ENCODE peak calls at places on chromosomes 16 and 17, in nine cellular contexts. V is lower leg skin; A is NCI-H1092 treated with DMSO at 0.1 percent for 48 hours; E is activated CD4-positive, CD25-positive, alpha-beta regulatory T cell; G is SK-N-MC; B is NCI-H1105 treated with DMSO at 0.1 percent for 48 hours; H is tibial nerve; M is amygdala; S is stimulated activated naive CD8-positive, alpha-beta T cell treated with anti-CD3 and anti-CD28 coated beads, Interleukin-15, amount 100 ng/mL, for 72 hours. K is an unnamed sample.

GRCh38 chr16:72986011-72986410 is 61.9 kb downstream of the ZFHX3 start:
- DNase-seq in V (peak), A (no peak), E (no peak), G (no peak), B (no peak), H (peak), M (no peak), S (no peak), K (no peak)

GRCh38 chr17:39719966-39720365 is 10.4 kb downstream of the MIEN1 start:
- DNase-seq in V (no peak), A (no peak), E (no peak), G (no peak), B (no peak), H (no peak), M (no peak), S (no peak), K (no peak)

GRCh38 chr16:81041696-81042095 is 6.1 kb downstream of the ATMIN start:
- DNase-seq in V (no peak), A (no peak), E (no peak), G (no peak), B (no peak), H (no peak), M (no peak), S (no peak), K (no peak)

GRCh38 chr17:33055171-33055611 is 63.5 kb downstream of the SPACA3 start:
- DNase-seq in V (no peak), A (no peak), E (no peak), G (no peak), B (no peak), H (no peak), M (no peak), S (no peak), K (no peak)

GRCh38 chr17:82328141-82328993 is 5.2 kb downstream of the SECTM1 start:
- DNase-seq in V (no peak), A (no peak), E (no peak), G (no peak), B (no peak), H (no peak), M (no peak), S (no peak), K (peak)

GRCh38 chr17:40857535-40857934 is 9.5 kb downstream of the KRT12 start:
- DNase-seq in V (no peak), A (no peak), E (no peak), G (peak), B (no peak), H (peak), M (no peak), S (no peak), K (no peak)

GRCh38 chr16:75329933-75330332 is 78.5 kb upstream of the BCAR1 start:
- DNase-seq in V (no peak), A (no peak), E (no peak), G (no peak), B (no peak), H (no peak), M (no peak), S (no peak), K (no peak)

GRCh38 chr16:11254913-11255736 is 879 bp downstream of the SOCS1 start:
- DNase-seq in V (no peak), A (peak), E (peak), G (no peak), B (peak), H (no peak), M (no peak), S (peak), K (peak)

GRCh38 chr17:56292010-56292409 is 138.7 kb downstream of the ANKFN1 start:
- DNase-seq in V (no peak), A (no peak), E (no peak), G (no peak), B (no peak), H (no peak), M (no peak), S (no peak), K (no peak)

GRCh38 chr17:15406081-15406480 is 61.3 kb downstream of the CDRT4 start:
- DNase-seq in V (no peak), A (no peak), E (no peak), G (no peak), B (no peak), H (no peak), M (no peak), S (no peak), K (no peak)

GRCh38 chr16:81216706-81217105 is 21.8 kb upstream of the BCO1 start:
- DNase-seq in V (no peak), A (no peak), E (no peak), G (no peak), B (peak), H (no peak), M (no peak), S (no peak), K (peak)

GRCh38 chr16:61460020-61460419 is 576.2 kb downstream of the CDH8 start:
- DNase-seq in V (no peak), A (no peak), E (no peak), G (no peak), B (no peak), H (no peak), M (no peak), S (no peak), K (no peak)

GRCh38 chr16:67968440-67969285 is at the start of gene SLC12A4:
- DNase-seq in V (peak), A (no peak), E (peak), G (no peak), B (peak), H (peak), M (peak), S (peak), K (peak)

GRCh38 chr17:68584904-68585303 is 16.3 kb downstream of the FAM20A start:
- DNase-seq in V (no peak), A (no peak), E (no peak), G (no peak), B (no peak), H (no peak), M (no peak), S (no peak), K (no peak)

GRCh38 chr17:73003487-73003886 is 89.0 kb downstream of the SLC39A11 start:
- DNase-seq in V (no peak), A (no peak), E (no peak), G (no peak), B (no peak), H (no peak), M (no peak), S (no peak), K (no peak)

GRCh38 chr16:30766206-30766921 is 4.2 kb downstream of the RNF40 start:
- DNase-seq in V (no peak), A (no peak), E (no peak), G (no peak), B (no peak), H (no peak), M (no peak), S (no peak), K (no peak)

GRCh38 chr17:74403512-74404137 is 28.3 kb upstream of the GPRC5C start:
- DNase-seq in V (no peak), A (peak), E (no peak), G (no peak), B (no peak), H (no peak), M (no peak), S (no peak), K (no peak)

GRCh38 chr16:11500720-11501346 is 85.9 kb downstream of the LITAF start:
- DNase-seq in V (no peak), A (no peak), E (no peak), G (no peak), B (no peak), H (no peak), M (no peak), S (no peak), K (no peak)

GRCh38 chr16:2798723-2799204 is 494 bp downstream of the PRSS41 start:
- DNase-seq in V (no peak), A (no peak), E (no peak), G (no peak), B (no peak), H (no peak), M (no peak), S (no peak), K (no peak)

GRCh38 chr17:73770115-73770848 is 126.0 kb upstream of the SDK2 start:
- DNase-seq in V (peak), A (peak), E (no peak), G (no peak), B (peak), H (peak), M (peak), S (no peak), K (peak)

GRCh38 chr17:81621494-81622230 is 15.2 kb downstream of the NPLOC4 start:
- DNase-seq in V (no peak), A (no peak), E (no peak), G (no peak), B (no peak), H (no peak), M (no peak), S (no peak), K (no peak)

GRCh38 chr17:74632196-74632540 is 8.6 kb upstream of the CD300E start:
- DNase-seq in V (no peak), A (no peak), E (no peak), G (no peak), B (no peak), H (no peak), M (no peak), S (no peak), K (peak)

GRCh38 chr16:88754912-88755744 is 29.9 kb downstream of the PIEZO1 start:
- DNase-seq in V (no peak), A (no peak), E (no peak), G (no peak), B (no peak), H (no peak), M (no peak), S (no peak), K (no peak)

GRCh38 chr17:17351356-17351891 is 48.3 kb downstream of the NT5M start:
- DNase-seq in V (no peak), A (no peak), E (no peak), G (no peak), B (no peak), H (no peak), M (no peak), S (no peak), K (no peak)

GRCh38 chr17:17269926-17270773 is 10.9 kb downstream of the COPS3 start:
- DNase-seq in V (no peak), A (no peak), E (no peak), G (no peak), B (no peak), H (no peak), M (no peak), S (no peak), K (no peak)

GRCh38 chr17:76048025-76048605 is 21.0 kb upstream of the EVPL start:
- DNase-seq in V (no peak), A (no peak), E (no peak), G (no peak), B (no peak), H (no peak), M (no peak), S (no peak), K (no peak)

GRCh38 chr17:57442914-57443571 is 186.7 kb downstream of the MSI2 start:
- DNase-seq in V (peak), A (peak), E (peak), G (no peak), B (no peak), H (no peak), M (peak), S (peak), K (no peak)

GRCh38 chr16:22912654-22913053 is 98.7 kb downstream of the HS3ST2 start:
- DNase-seq in V (no peak), A (no peak), E (no peak), G (no peak), B (no peak), H (no peak), M (no peak), S (no peak), K (no peak)

GRCh38 chr16:306911-307370 is 24.0 kb downstream of the PDIA2 start:
- DNase-seq in V (no peak), A (peak), E (no peak), G (no peak), B (no peak), H (no peak), M (peak), S (no peak), K (no peak)

GRCh38 chr16:65070831-65071230 is 51.0 kb downstream of the CDH11 start:
- DNase-seq in V (peak), A (peak), E (no peak), G (no peak), B (no peak), H (peak), M (peak), S (no peak), K (no peak)

GRCh38 chr17:7241783-7242716 is at the start of gene GABARAP:
- DNase-seq in V (peak), A (peak), E (peak), G (no peak), B (peak), H (peak), M (peak), S (peak), K (peak)

GRCh38 chr17:42843358-42843934 is 934 bp upstream of the AOC2 start:
- DNase-seq in V (no peak), A (peak), E (no peak), G (peak), B (peak), H (peak), M (peak), S (no peak), K (peak)

GRCh38 chr17:12789976-12790805 is 893 bp downstream of the ARHGAP44 start:
- DNase-seq in V (no peak), A (peak), E (no peak), G (no peak), B (peak), H (no peak), M (peak), S (no peak), K (peak)

GRCh38 chr16:4257646-4258556 is 14.9 kb downstream of the TFAP4 start:
- DNase-seq in V (no peak), A (no peak), E (no peak), G (no peak), B (no peak), H (no peak), M (no peak), S (no peak), K (no peak)